ENCODE peak calls at places on chromosomes 1 and 21, in seven cellular contexts. T, H, S, C, U, Q and V are unnamed samples.

GRCh38 chr1:50066806-50067205 is 41.9 kb upstream of the ELAVL4 start:
- DNase-seq in T (no peak), H (no peak), S (no peak), C (no peak), U (no peak), Q (no peak), V (no peak)

GRCh38 chr1:43936470-43937151 is 3.0 kb downstream of the ARTN start:
- DNase-seq in T (peak; percentile 87), H (peak; percentile 48), S (peak; percentile 85), C (no peak), U (no peak), Q (no peak), V (no peak)

GRCh38 chr1:196659471-196659870 is 7.6 kb downstream of the CFH start:
- DNase-seq in T (no peak), H (no peak), S (no peak), C (no peak), U (no peak), Q (no peak), V (no peak)

GRCh38 chr1:109397451-109398342 is at the start of gene SORT1:
- DNase-seq in T (peak; percentile 96), H (peak; percentile 90), S (peak; percentile 99), C (peak; percentile 74), U (peak; percentile 93), Q (peak; percentile 53), V (no peak)

GRCh38 chr1:168488153-168488552 is 55.6 kb downstream of the XCL2 start:
- DNase-seq in T (no peak), H (no peak), S (no peak), C (no peak), U (no peak), Q (no peak), V (no peak)

GRCh38 chr1:980602-981395 is 1.1 kb downstream of the PERM1 start:
- DNase-seq in T (peak; percentile 73), H (no peak), S (no peak), C (no peak), U (no peak), Q (no peak), V (no peak)

GRCh38 chr1:46535063-46535462 is 16.4 kb downstream of the KNCN start:
- DNase-seq in T (peak; percentile 63), H (peak; percentile 54), S (peak; percentile 52), C (peak; percentile 48), U (peak; percentile 74), Q (peak; percentile 72), V (peak; percentile 25)

GRCh38 chr1:232767381-232768074 is 37.7 kb upstream of the MAP10 start:
- DNase-seq in T (no peak), H (no peak), S (no peak), C (peak; percentile 10), U (no peak), Q (peak; percentile 52), V (peak; percentile 20)

GRCh38 chr1:165073402-165074007 is 283.0 kb downstream of the LMX1A start:
- DNase-seq in T (peak; percentile 47), H (peak; percentile 43), S (peak; percentile 86), C (peak; percentile 51), U (peak; percentile 49), Q (peak; percentile 37), V (peak; percentile 17)

GRCh38 chr1:201149400-201149799 is 4.9 kb downstream of the TMEM9 start:
- DNase-seq in T (peak; percentile 69), H (peak; percentile 59), S (peak; percentile 72), C (peak; percentile 35), U (peak; percentile 70), Q (peak; percentile 85), V (no peak)

GRCh38 chr1:60972841-60973364 is 109.5 kb upstream of the NFIA start:
- DNase-seq in T (no peak), H (peak; percentile 75), S (no peak), C (no peak), U (peak; percentile 43), Q (no peak), V (no peak)

GRCh38 chr1:235624751-235625192 is 24.8 kb downstream of the GNG4 start:
- DNase-seq in T (no peak), H (no peak), S (no peak), C (no peak), U (no peak), Q (no peak), V (no peak)

GRCh38 chr21:44529503-44530125 is 10.4 kb downstream of the KRTAP10-1 start:
- DNase-seq in T (no peak), H (no peak), S (no peak), C (no peak), U (no peak), Q (no peak), V (no peak)

GRCh38 chr1:36174716-36175115 is 18.8 kb downstream of the MAP7D1 start:
- DNase-seq in T (no peak), H (no peak), S (no peak), C (no peak), U (no peak), Q (no peak), V (no peak)

GRCh38 chr1:36170643-36171412 is 14.9 kb downstream of the MAP7D1 start:
- DNase-seq in T (peak; percentile 35), H (no peak), S (no peak), C (no peak), U (no peak), Q (no peak), V (no peak)

GRCh38 chr1:36175137-36176095 is 19.5 kb downstream of the MAP7D1 start:
- DNase-seq in T (no peak), H (no peak), S (peak; percentile 58), C (no peak), U (no peak), Q (no peak), V (no peak)

GRCh38 chr1:36172017-36172747 is 16.2 kb downstream of the MAP7D1 start:
- DNase-seq in T (no peak), H (no peak), S (no peak), C (no peak), U (no peak), Q (no peak), V (no peak)

GRCh38 chr1:36172983-36173382 is 17.0 kb downstream of the MAP7D1 start:
- DNase-seq in T (no peak), H (no peak), S (no peak), C (no peak), U (no peak), Q (peak; percentile 42), V (no peak)
- TF ChIP-seq REST in T (no peak), H (no peak), S (no peak), C (no peak), U (no peak), Q (no peak), V (no peak)

DNA sequence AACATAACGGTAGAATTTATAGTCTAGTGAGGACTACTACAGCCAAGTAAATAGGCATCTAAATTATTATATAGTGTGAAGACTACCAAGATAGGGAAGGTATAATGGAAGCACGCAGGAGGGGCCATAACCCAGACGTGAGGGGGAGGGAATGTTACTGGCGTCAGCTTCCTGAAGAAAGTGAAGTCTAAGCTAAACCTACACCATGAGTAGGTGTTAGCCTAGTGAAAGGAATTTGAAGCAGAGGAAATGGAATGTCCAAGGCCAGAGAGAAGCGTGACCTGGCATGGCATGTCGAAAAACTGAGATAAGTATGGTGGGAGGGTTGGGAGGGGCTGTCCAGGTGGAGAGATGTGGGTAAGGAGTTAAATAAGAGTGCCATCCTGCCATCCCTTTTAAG is 140.5 kb downstream of the SLC44A5 start:
- DNase-seq in T (no peak), H (no peak), S (no peak), C (no peak), U (no peak), Q (no peak), V (no peak)
- TF ChIP-seq REST in T (no peak), H (no peak), S (no peak), C (no peak), U (no peak), Q (no peak), V (no peak)

GRCh38 chr1:53944469-53945182 is 873 bp downstream of the IFT25 start:
- DNase-seq in T (peak; percentile 39), H (no peak), S (peak; percentile 39), C (no peak), U (peak; percentile 28), Q (no peak), V (no peak)
- TF ChIP-seq REST in T (no peak), H (no peak), S (no peak), C (no peak), U (no peak), Q (no peak), V (no peak)

DNA sequence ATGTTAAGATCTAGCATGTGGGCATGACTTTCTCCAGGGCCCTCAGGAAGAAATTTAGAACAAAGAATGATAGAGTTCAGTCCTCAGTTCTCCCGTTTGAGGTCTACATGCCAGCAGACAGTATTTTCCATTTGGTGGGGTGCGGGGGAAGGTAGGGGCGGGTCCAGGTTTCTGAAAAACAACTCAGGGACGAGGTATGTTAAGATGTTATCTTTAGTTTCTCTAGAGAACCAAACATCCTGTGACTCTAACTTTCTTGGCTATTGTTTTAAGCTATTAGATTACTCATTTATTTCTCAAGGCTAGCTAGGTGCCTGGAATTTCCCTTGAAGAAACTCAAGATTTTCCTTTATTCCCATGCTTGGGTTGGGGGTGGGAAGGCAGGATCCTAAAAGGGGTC is 42.3 kb upstream of the SYT14 start:
- DNase-seq in T (no peak), H (no peak), S (no peak), C (no peak), U (no peak), Q (no peak), V (no peak)
- TF ChIP-seq REST in T (no peak), H (no peak), S (no peak), C (no peak), U (no peak), Q (no peak), V (no peak)

GRCh38 chr1:219926363-219926998 is 1.9 kb downstream of the SLC30A10 start:
- DNase-seq in T (no peak), H (peak; percentile 75), S (no peak), C (no peak), U (peak; percentile 43), Q (no peak), V (no peak)
- TF ChIP-seq REST in T (no peak), H (no peak), S (no peak), C (no peak), U (no peak), Q (no peak), V (no peak)

GRCh38 chr1:219757890-219758289 is 145.0 kb upstream of the ZC3H11B start:
- DNase-seq in T (peak; percentile 60), H (no peak), S (no peak), C (no peak), U (no peak), Q (no peak), V (no peak)
- TF ChIP-seq REST in T (no peak), H (no peak), S (no peak), C (no peak), U (no peak), Q (no peak), V (no peak)